ENCODE peak calls at places on chromosomes 16 and 17, in seven cellular contexts. E, K, J, C, L, R and P are unnamed samples.

GRCh38 chr16:51302042-51302441 is 151.0 kb upstream of the SALL1 start:
- DNase-seq in E (no peak), K (no peak), J (no peak), C (no peak), L (no peak), R (no peak), P (no peak)

GRCh38 chr17:79707931-79708891 is 22.5 kb upstream of the ENPP7 start:
- DNase-seq in E (no peak), K (no peak), J (peak), C (peak), L (peak), R (no peak), P (peak)

GRCh38 chr17:3886776-3887175 is 6.1 kb downstream of the CAMKK1 start:
- DNase-seq in E (no peak), K (no peak), J (no peak), C (no peak), L (peak), R (no peak), P (no peak)

GRCh38 chr16:7843196-7843595 is 510.6 kb downstream of the RBFOX1 start:
- DNase-seq in E (no peak), K (no peak), J (no peak), C (no peak), L (no peak), R (no peak), P (no peak)

GRCh38 chr16:1314399-1315068 is 5.1 kb downstream of the UBE2I start:
- DNase-seq in E (no peak), K (no peak), J (no peak), C (no peak), L (no peak), R (no peak), P (no peak)

GRCh38 chr17:16941643-16942042 is 30.3 kb downstream of the TNFRSF13B start:
- DNase-seq in E (no peak), K (no peak), J (no peak), C (no peak), L (no peak), R (no peak), P (no peak)

GRCh38 chr16:66618588-66618987 is 14.1 kb downstream of the CMTM3 start:
- DNase-seq in E (peak), K (no peak), J (no peak), C (no peak), L (no peak), R (no peak), P (no peak)

GRCh38 chr17:50211249-50212120 is 10.1 kb upstream of the COL1A1 start:
- DNase-seq in E (no peak), K (no peak), J (no peak), C (no peak), L (no peak), R (no peak), P (no peak)

GRCh38 chr17:75808905-75809621 is 24.5 kb downstream of the UNK start:
- DNase-seq in E (no peak), K (no peak), J (no peak), C (peak), L (no peak), R (no peak), P (peak)

GRCh38 chr17:51258756-51259573 is 884 bp downstream of the MBTD1 start:
- DNase-seq in E (peak), K (no peak), J (no peak), C (peak), L (peak), R (no peak), P (peak)

GRCh38 chr17:77546772-77547201 is 406.0 kb downstream of the SEC14L1 start:
- DNase-seq in E (no peak), K (no peak), J (no peak), C (peak), L (no peak), R (no peak), P (no peak)

GRCh38 chr16:66728804-66729203 is 22.6 kb downstream of the DYNC1LI2 start:
- DNase-seq in E (no peak), K (no peak), J (no peak), C (no peak), L (no peak), R (no peak), P (no peak)

GRCh38 chr17:83110755-83111154 is 31.3 kb downstream of the METRNL start:
- DNase-seq in E (no peak), K (no peak), J (no peak), C (no peak), L (no peak), R (no peak), P (no peak)

GRCh38 chr17:75757086-75757681 is 7.8 kb downstream of the GALK1 start:
- DNase-seq in E (no peak), K (no peak), J (no peak), C (no peak), L (no peak), R (no peak), P (no peak)